ENCODE peak calls at places on chromosomes 12 and 14, in ten cellular contexts. E, B, Q, H, F, R, S, T, L and Z are unnamed samples. For H3K4me1, the result is how much of the 10 kb centered on the place peaks cover.

GRCh38 chr12:113310489-113310888 is 24.4 kb downstream of the SLC8B1 start:
- DNase-seq in R (peak), L (no peak), F (no peak), Q (no peak), E (no peak), T (no peak), S (no peak), H (peak), B (no peak), Z (peak)

GRCh38 chr12:26691234-26691970 is 141.6 kb downstream of the ITPR2 start:
- DNase-seq in T (peak), L (peak), E (no peak), R (peak), S (peak), B (peak), Q (peak), F (peak), H (no peak), Z (no peak)

GRCh38 chr12:115362319-115362976 is 678.5 kb upstream of the TBX3 start:
- DNase-seq in E (peak), H (no peak), R (peak), T (no peak), Q (peak), L (no peak), F (no peak), S (no peak), B (peak), Z (no peak)

GRCh38 chr12:32988982-32989381 is 92.4 kb upstream of the PKP2 start:
- DNase-seq in L (no peak), F (no peak), S (no peak), H (no peak), B (peak), E (no peak), Q (no peak), R (peak), T (peak), Z (no peak)

GRCh38 chr12:749871-750270 is 2.5 kb upstream of the WNK1 start:
- DNase-seq in S (no peak), L (no peak), F (no peak), H (peak), E (no peak), Q (no peak), T (no peak), B (no peak), R (no peak), Z (no peak)

GRCh38 chr12:70367268-70368141 is 1.4 kb downstream of the KCNMB4 start:
- DNase-seq in T (peak), E (peak), R (no peak), H (peak), S (peak), F (peak), L (no peak), B (peak), Q (peak), Z (peak)

GRCh38 chr12:43805149-43805856 is 814 bp downstream of the TWF1 start:
- DNase-seq in Q (no peak), E (peak), R (no peak), S (no peak), H (peak), T (peak), L (no peak), B (peak), F (no peak), Z (peak)

GRCh38 chr12:59808317-59808910 is 212.6 kb downstream of the SLC16A7 start:
- DNase-seq in F (peak), H (peak), T (peak), L (peak), B (peak), Q (peak), R (peak), E (peak), S (peak), Z (peak)

GRCh38 chr12:19695244-19696098 is 256.2 kb downstream of the AEBP2 start:
- DNase-seq in E (no peak), T (no peak), R (no peak), F (peak), S (no peak), L (no peak), Q (peak), H (no peak), B (peak), Z (no peak)

GRCh38 chr12:121812320-121812871 is 8.6 kb downstream of the SETD1B start:
- DNase-seq in L (no peak), S (peak), T (peak), Q (peak), B (peak), F (peak), R (peak), H (peak), E (peak), Z (peak)

GRCh38 chr12:51721281-51721940 is 127.1 kb downstream of the FIGNL2 start:
- DNase-seq in S (peak), T (peak), B (peak), L (no peak), Q (peak), F (no peak), H (no peak), R (no peak), E (peak), Z (no peak)

GRCh38 chr12:116534341-116535121 is 24.6 kb upstream of the MAP1LC3B2 start:
- DNase-seq in F (peak), L (no peak), H (no peak), E (peak), Q (peak), R (peak), S (peak), T (peak), B (peak), Z (no peak)

GRCh38 chr14:100782516-100783320 is 43.2 kb upstream of the MEG3 start:
- DNase-seq in Q (no peak), E (peak), B (no peak), L (no peak), T (no peak), H (no peak), F (no peak), S (no peak), R (no peak), Z (no peak)

GRCh38 chr12:98399532-98399931 is 115.9 kb upstream of the TMPO start:
- DNase-seq in H (peak), F (peak), S (peak), T (peak), B (peak), L (peak), Q (peak), R (peak), E (no peak), Z (no peak)

GRCh38 chr14:34496679-34497513 is 34.9 kb upstream of the SPTSSA start:
- DNase-seq in Q (peak), E (peak), F (peak), H (no peak), S (peak), T (peak), B (peak), R (peak), L (peak), Z (no peak)

GRCh38 chr14:21965042-21965441 is 291.4 kb upstream of the OR4E1 start:
- DNase-seq in L (no peak), E (no peak), T (no peak), F (no peak), S (no peak), R (no peak), H (peak), B (no peak), Q (no peak), Z (no peak)
- H3K4me1 ChIP-seq in L (under half), E (under half), T (under half), F (under half), S (under half), R (under half), H (under half), B (under half), Q (under half), Z (under half)

GRCh38 chr14:99231181-99231849 is 40.7 kb downstream of the BCL11B start:
- DNase-seq in H (no peak), E (no peak), Q (no peak), R (no peak), L (no peak), B (no peak), T (peak), F (no peak), S (no peak), Z (no peak)
- H3K4me2 ChIP-seq in H (no peak), E (no peak), Q (no peak), R (no peak), L (peak), B (no peak), T (peak), F (no peak), S (no peak), Z (no peak)

GRCh38 chr12:110345176-110345651 is 58.3 kb downstream of the ANAPC7 start:
- DNase-seq in R (peak), B (no peak), Q (no peak), E (no peak), H (no peak), S (no peak), T (no peak), L (no peak), F (no peak), Z (no peak)
- H3K4me3 ChIP-seq in R (peak), B (no peak), Q (no peak), E (no peak), H (no peak), S (no peak), T (no peak), L (no peak), F (no peak), Z (no peak)

GRCh38 chr14:95504135-95505029 is 12.1 kb downstream of the SYNE3 start:
- DNase-seq in R (no peak), E (no peak), H (no peak), F (peak), B (peak), Q (peak), L (no peak), S (no peak), T (no peak), Z (no peak)

GRCh38 chr14:95503365-95504134 is 12.9 kb downstream of the SYNE3 start:
- DNase-seq in S (no peak), R (no peak), F (no peak), B (no peak), Q (no peak), H (no peak), E (no peak), L (no peak), T (no peak), Z (no peak)

GRCh38 chr14:95507174-95507573 is 9.3 kb downstream of the SYNE3 start:
- DNase-seq in E (no peak), S (peak), T (no peak), F (peak), L (no peak), H (no peak), B (peak), R (peak), Q (peak), Z (no peak)

GRCh38 chr14:95507701-95508103 is 8.7 kb downstream of the SYNE3 start:
- DNase-seq in B (peak), H (no peak), F (peak), R (peak), E (peak), Q (peak), L (no peak), T (no peak), S (peak), Z (no peak)

DNA sequence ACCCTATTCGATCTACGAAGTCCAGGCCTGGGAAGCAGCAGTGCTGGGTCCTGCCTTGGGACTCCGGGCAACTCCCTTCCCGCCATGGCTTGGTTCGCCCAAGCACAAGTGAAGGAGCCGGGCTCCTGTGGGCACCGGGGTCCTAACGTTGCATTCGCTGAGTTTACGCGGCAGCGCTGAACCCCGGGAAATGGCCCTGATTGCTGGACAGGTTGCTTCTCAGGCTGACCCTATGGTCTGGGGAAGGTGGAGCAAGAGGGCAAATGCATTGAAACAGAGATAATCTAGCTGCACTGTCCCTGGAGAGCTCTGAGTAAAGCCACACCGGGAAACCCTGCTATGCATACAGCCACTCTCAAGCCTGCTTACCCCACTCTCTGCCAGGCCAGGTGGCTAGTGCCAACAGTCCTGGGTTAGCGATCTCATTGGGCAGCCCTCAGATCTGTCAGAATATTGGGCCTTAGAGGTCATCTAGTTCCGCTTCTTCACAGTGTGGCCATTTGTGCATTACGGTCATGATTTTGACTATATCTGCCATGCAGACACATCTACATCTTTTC is 11.3 kb downstream of the SYNE3 start:
- DNase-seq in L (no peak), Q (no peak), T (no peak), H (no peak), S (no peak), B (no peak), R (no peak), E (no peak), F (no peak), Z (no peak)
- H3K4me1 ChIP-seq in L (under half), Q (under half), T (under half), H (under half), S (under half), B (under half), R (under half), E (under half), F (under half), Z (under half)